ENCODE peak calls at places on chromosomes 16 and 17, in eight cellular contexts. D is AG04450, Q is SK-N-SH, S is transverse colon, U is A549, G is GM12864, V is dorsolateral prefrontal cortex, K is GM12865. P is an unnamed sample.

GRCh38 chr17:47225911-47226688 is 17.0 kb downstream of the MYL4 start:
- DNase-seq in D (no peak), Q (no peak), S (no peak), U (no peak), G (no peak), V (no peak), K (no peak), P (no peak)

GRCh38 chr17:37507108-37507507 is 17.4 kb downstream of the DUSP14 start:
- DNase-seq in D (no peak), Q (peak), S (no peak), U (no peak), G (no peak), V (peak), K (no peak), P (no peak)

GRCh38 chr17:69916761-69917160 is 158.3 kb upstream of the KCNJ16 start:
- DNase-seq in D (no peak), Q (no peak), S (no peak), U (no peak), G (no peak), V (no peak), K (no peak), P (no peak)

GRCh38 chr17:45307290-45308015 is 9.4 kb downstream of the MAP3K14 start:
- DNase-seq in D (peak), Q (no peak), S (no peak), U (no peak), G (peak), V (no peak), K (peak), P (no peak)

GRCh38 chr16:55832788-55833583 is at the start of gene CES1:
- DNase-seq in D (no peak), Q (no peak), S (peak), U (no peak), G (no peak), V (no peak), K (no peak), P (peak)

GRCh38 chr17:41627316-41628072 is 3.1 kb upstream of the KRT17 start:
- DNase-seq in D (no peak), Q (no peak), S (no peak), U (no peak), G (no peak), V (no peak), K (no peak), P (no peak)

GRCh38 chr16:69078073-69078472 is 27.4 kb upstream of the HAS3 start:
- DNase-seq in D (no peak), Q (no peak), S (no peak), U (no peak), G (no peak), V (no peak), K (no peak), P (no peak)

GRCh38 chr17:47918003-47918402 is 22.0 kb downstream of the SP2 start:
- DNase-seq in D (no peak), Q (no peak), S (no peak), U (no peak), G (no peak), V (no peak), K (no peak), P (no peak)

GRCh38 chr17:50056961-50057330 is 1.0 kb downstream of the ITGA3 start:
- DNase-seq in D (no peak), Q (no peak), S (peak), U (no peak), G (no peak), V (no peak), K (no peak), P (no peak)

GRCh38 chr17:59149051-59149450 is 5.9 kb downstream of the SKA2 start:
- DNase-seq in D (no peak), Q (no peak), S (no peak), U (no peak), G (no peak), V (no peak), K (no peak), P (no peak)

GRCh38 chr16:83744521-83744981 is 63.2 kb upstream of the HSBP1 start:
- DNase-seq in D (no peak), Q (no peak), S (peak), U (no peak), G (no peak), V (no peak), K (no peak), P (peak)

GRCh38 chr17:34721326-34721725 is 141.9 kb downstream of the TMEM132E start:
- DNase-seq in D (no peak), Q (no peak), S (no peak), U (no peak), G (no peak), V (no peak), K (no peak), P (no peak)

GRCh38 chr17:37742762-37743611 is 1.9 kb downstream of the HNF1B start:
- DNase-seq in D (no peak), Q (peak), S (peak), U (peak), G (no peak), V (no peak), K (no peak), P (no peak)

GRCh38 chr16:57564571-57565270 is 22.3 kb downstream of the ADGRG5 start:
- DNase-seq in D (no peak), Q (no peak), S (no peak), U (no peak), G (no peak), V (no peak), K (no peak), P (no peak)

GRCh38 chr16:79691001-79691400 is 90.5 kb upstream of the MAF start:
- DNase-seq in D (no peak), Q (no peak), S (no peak), U (no peak), G (no peak), V (no peak), K (no peak), P (no peak)

GRCh38 chr16:3514621-3515020 is 13.8 kb downstream of the CLUAP1 start:
- DNase-seq in D (peak), Q (no peak), S (no peak), U (no peak), G (no peak), V (no peak), K (no peak), P (no peak)

GRCh38 chr16:3214904-3215600 is 19.9 kb downstream of the ZNF200 start:
- DNase-seq in D (no peak), Q (no peak), S (no peak), U (no peak), G (no peak), V (no peak), K (peak), P (no peak)

GRCh38 chr17:15655162-15655561 is 28.9 kb downstream of the TRIM16 start:
- DNase-seq in D (no peak), Q (no peak), S (no peak), U (no peak), G (no peak), V (no peak), K (no peak), P (no peak)

GRCh38 chr17:38751144-38751802 is 1.3 kb upstream of the PSMB3 start:
- DNase-seq in D (no peak), Q (peak), S (no peak), U (no peak), G (no peak), V (no peak), K (no peak), P (no peak)

GRCh38 chr16:15970743-15971434 is 21.5 kb downstream of the ABCC1 start:
- DNase-seq in D (no peak), Q (no peak), S (no peak), U (no peak), G (no peak), V (no peak), K (no peak), P (no peak)

DNA sequence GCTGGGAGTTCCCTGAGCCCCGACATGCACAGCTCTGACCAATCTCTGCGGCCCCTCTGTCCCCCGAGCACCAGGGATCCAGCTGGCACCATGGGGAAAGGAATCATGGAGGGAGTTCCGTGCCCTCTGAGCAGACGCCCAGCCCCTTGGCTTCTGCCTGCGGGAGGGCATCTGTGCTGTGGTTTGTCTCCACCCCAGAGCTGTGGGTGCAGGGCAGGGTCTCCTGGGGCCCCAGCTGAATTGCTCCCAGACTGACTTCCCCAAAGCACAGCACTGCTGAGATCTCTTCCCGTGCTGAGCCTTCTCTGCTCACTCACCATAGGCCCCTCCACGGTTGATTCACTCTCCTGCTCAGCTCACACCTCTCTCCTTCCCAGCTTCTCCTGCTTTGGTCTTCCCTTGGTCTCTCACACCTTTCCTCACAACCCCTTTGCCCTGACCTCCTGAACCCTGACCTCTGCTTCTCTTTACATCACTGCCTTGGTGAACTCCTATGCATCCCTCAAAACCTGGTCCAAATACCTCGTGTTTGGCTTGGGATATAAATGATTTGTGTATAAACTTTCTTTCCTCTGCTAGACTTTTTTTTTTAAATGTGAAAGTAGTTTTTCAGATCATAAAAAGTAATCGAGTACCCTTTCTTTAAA is 265.2 kb downstream of the SEC14L1 start:
- DNase-seq in D (no peak), Q (no peak), S (no peak), U (no peak), G (no peak), V (no peak), K (no peak), P (no peak)
- H3K4me3 ChIP-seq in D (no peak), Q (no peak), S (no peak), U (no peak), G (peak), V (no peak), K (no peak), P (no peak)

GRCh38 chr16:14284371-14284770 is 213.3 kb downstream of the MRTFB start:
- DNase-seq in D (no peak), Q (no peak), S (no peak), U (no peak), G (no peak), V (no peak), K (no peak), P (no peak)

GRCh38 chr16:14283786-14284185 is 212.7 kb downstream of the MRTFB start:
- DNase-seq in D (no peak), Q (no peak), S (no peak), U (no peak), G (no peak), V (no peak), K (no peak), P (no peak)

GRCh38 chr16:14285542-14286380 is 214.6 kb downstream of the MRTFB start:
- DNase-seq in D (peak), Q (peak), S (peak), U (peak), G (peak), V (peak), K (peak), P (peak)

GRCh38 chr16:14286381-14287230 is 215.5 kb downstream of the MRTFB start:
- DNase-seq in D (no peak), Q (no peak), S (peak), U (no peak), G (peak), V (no peak), K (peak), P (no peak)

DNA sequence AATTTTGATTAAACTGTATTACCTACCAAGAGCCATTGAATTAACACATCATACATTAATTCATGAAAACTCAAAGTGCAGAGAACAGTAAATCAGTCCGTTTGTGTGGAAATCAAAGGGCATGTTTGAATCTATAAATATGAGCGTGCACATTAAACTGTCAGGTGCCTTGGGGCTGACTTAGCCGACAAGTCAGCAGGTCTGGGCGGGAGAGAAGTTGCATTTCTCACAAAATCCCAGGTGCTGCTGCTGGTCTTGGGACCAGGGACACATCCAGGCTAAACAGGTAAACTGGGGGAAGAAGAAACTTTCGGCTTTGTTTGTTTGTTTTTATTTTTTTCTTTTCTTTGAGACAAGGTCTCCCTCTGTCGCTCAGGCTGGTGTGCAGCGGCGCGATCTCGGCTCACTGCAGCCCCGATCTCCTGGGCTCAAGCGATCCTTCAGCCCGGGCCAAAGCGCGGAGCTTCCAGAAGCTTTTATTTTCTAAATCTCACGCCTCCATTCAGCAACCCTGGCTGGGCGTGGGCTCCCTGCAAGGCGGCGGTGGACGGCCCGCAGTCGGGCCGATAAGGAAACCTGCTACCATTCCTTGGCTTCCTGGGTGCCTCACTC is 213.9 kb downstream of the MRTFB start:
- DNase-seq in D (peak), Q (no peak), S (peak), U (peak), G (no peak), V (no peak), K (peak), P (no peak)
- H3K4me3 ChIP-seq in D (peak), Q (peak), S (peak), U (peak), G (peak), V (peak), K (peak), P (peak)

GRCh38 chr17:76268015-76268749 is 3.0 kb downstream of the UBALD2 start:
- DNase-seq in D (no peak), Q (peak), S (peak), U (no peak), G (no peak), V (peak), K (peak), P (peak)

GRCh38 chr17:76264755-76265623 is at the start of gene UBALD2:
- DNase-seq in D (peak), Q (peak), S (peak), U (peak), G (peak), V (peak), K (peak), P (peak)

GRCh38 chr17:76265624-76266243 is 586 bp downstream of the UBALD2 start:
- DNase-seq in D (no peak), Q (peak), S (peak), U (no peak), G (no peak), V (peak), K (peak), P (peak)

GRCh38 chr17:76266244-76266938 is 1.2 kb downstream of the UBALD2 start:
- DNase-seq in D (no peak), Q (peak), S (peak), U (peak), G (no peak), V (no peak), K (peak), P (peak)

GRCh38 chr17:76267051-76267576 is 2.0 kb downstream of the UBALD2 start:
- DNase-seq in D (no peak), Q (no peak), S (no peak), U (no peak), G (no peak), V (no peak), K (peak), P (no peak)
- H3K4me3 ChIP-seq in D (peak), Q (peak), S (no peak), U (no peak), G (peak), V (peak), K (peak), P (peak)

DNA sequence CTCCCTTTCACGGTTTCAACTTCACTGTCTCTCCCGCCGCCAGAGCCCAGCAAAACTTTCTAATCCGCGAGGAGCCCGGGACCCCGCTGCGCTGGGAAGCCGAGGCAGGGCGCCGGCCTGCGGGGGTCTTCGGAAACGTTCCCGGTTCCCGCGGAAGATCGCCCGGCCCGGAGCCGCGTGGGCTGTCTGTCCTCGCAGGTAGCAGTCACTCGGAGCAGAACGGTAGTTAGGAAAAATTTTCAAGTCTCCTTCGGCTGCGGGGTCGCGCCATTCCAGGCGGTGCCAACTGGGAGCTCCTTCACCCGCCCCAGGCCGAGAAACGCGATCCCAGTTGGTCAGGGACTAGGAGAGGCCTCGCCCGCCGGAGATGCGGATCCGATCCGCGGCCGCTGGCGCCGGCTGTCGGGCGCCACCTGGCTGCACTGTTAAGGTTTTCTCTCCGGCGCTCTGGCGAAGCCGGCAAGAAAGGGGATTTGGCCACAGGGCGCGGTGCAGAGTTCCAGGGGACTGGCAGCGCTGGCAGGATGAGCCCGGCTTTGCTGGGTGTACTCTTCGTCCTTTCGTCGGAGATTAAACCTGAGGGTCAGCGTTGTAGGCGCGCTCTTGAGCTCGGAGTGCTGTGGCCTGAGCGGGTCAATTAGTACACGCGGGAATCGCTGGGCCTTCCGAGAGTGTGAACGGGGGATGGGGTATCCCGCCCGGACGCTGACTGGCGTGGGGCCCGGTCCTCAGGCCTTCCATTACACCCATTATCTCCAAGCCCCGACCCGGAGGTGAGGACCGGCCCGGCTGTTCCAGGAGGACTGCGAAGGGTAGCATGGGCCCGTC is 135.4 kb downstream of the KCNJ12 start:
- DNase-seq in D (peak), Q (peak), S (peak), U (peak), G (no peak), V (peak), K (peak), P (peak)
- H3K4me3 ChIP-seq in D (peak), Q (peak), S (peak), U (peak), G (no peak), V (peak), K (no peak), P (peak)

GRCh38 chr16:54287758-54288591 is 1.4 kb upstream of the IRX3 start:
- DNase-seq in D (no peak), Q (no peak), S (no peak), U (no peak), G (no peak), V (no peak), K (no peak), P (no peak)

GRCh38 chr16:54290203-54291106 is 3.9 kb upstream of the IRX3 start:
- DNase-seq in D (no peak), Q (no peak), S (no peak), U (no peak), G (no peak), V (no peak), K (no peak), P (no peak)

GRCh38 chr16:54289242-54290051 is 2.9 kb upstream of the IRX3 start:
- DNase-seq in D (no peak), Q (no peak), S (no peak), U (no peak), G (no peak), V (no peak), K (no peak), P (no peak)

GRCh38 chr16:54287018-54287757 is 601 bp upstream of the IRX3 start:
- DNase-seq in D (no peak), Q (no peak), S (no peak), U (no peak), G (no peak), V (no peak), K (no peak), P (no peak)

GRCh38 chr16:54288592-54289241 is 2.1 kb upstream of the IRX3 start:
- DNase-seq in D (no peak), Q (no peak), S (no peak), U (no peak), G (no peak), V (no peak), K (no peak), P (no peak)
- H3K4me3 ChIP-seq in D (no peak), Q (no peak), S (no peak), U (no peak), G (no peak), V (no peak), K (no peak), P (no peak)

GRCh38 chr17:10116267-10116666 is 82.1 kb downstream of the GAS7 start:
- DNase-seq in D (no peak), Q (no peak), S (no peak), U (no peak), G (no peak), V (no peak), K (no peak), P (peak)

GRCh38 chr17:10117581-10118001 is 80.8 kb downstream of the GAS7 start:
- DNase-seq in D (no peak), Q (no peak), S (peak), U (no peak), G (no peak), V (peak), K (no peak), P (peak)

GRCh38 chr17:10117085-10117484 is 81.3 kb downstream of the GAS7 start:
- DNase-seq in D (no peak), Q (no peak), S (no peak), U (no peak), G (no peak), V (no peak), K (no peak), P (no peak)

GRCh38 chr17:10115536-10115932 is 82.9 kb downstream of the GAS7 start:
- DNase-seq in D (no peak), Q (no peak), S (no peak), U (no peak), G (no peak), V (no peak), K (no peak), P (no peak)

GRCh38 chr17:10116676-10117075 is 81.7 kb downstream of the GAS7 start:
- DNase-seq in D (no peak), Q (no peak), S (no peak), U (no peak), G (no peak), V (no peak), K (no peak), P (no peak)
- H3K4me3 ChIP-seq in D (no peak), Q (no peak), S (no peak), U (no peak), G (no peak), V (no peak), K (no peak), P (no peak)

GRCh38 chr17:9648521-9649110 is 3.3 kb downstream of the USP43 start:
- DNase-seq in D (no peak), Q (no peak), S (no peak), U (peak), G (no peak), V (no peak), K (no peak), P (no peak)
- H3K4me3 ChIP-seq in D (no peak), Q (no peak), S (no peak), U (peak), G (no peak), V (no peak), K (no peak), P (no peak)

GRCh38 chr16:65068151-65068740 is 53.6 kb downstream of the CDH11 start:
- DNase-seq in D (no peak), Q (no peak), S (no peak), U (no peak), G (no peak), V (no peak), K (no peak), P (no peak)
- H3K4me3 ChIP-seq in D (no peak), Q (no peak), S (no peak), U (no peak), G (no peak), V (no peak), K (no peak), P (no peak)

P was measured in tibial artery.